ENCODE peak calls at places on chromosomes 1 and 21, in six cellular contexts. B is mesendoderm, E is AG04450, M is right lobe of liver, A is fibroblast of lung, T is psoas muscle. O is an unnamed sample.

GRCh38 chr21:44392916-44393315 is 39.5 kb downstream of the TRPM2 start:
- DNase-seq in E (no peak), A (no peak), M (no peak), B (no peak), T (no peak), O (no peak)

GRCh38 chr1:54289061-54289938 is 89.3 kb downstream of the MRPL37 start:
- DNase-seq in A (no peak), B (no peak), T (no peak), E (no peak), M (no peak), O (no peak)

GRCh38 chr1:238485906-238486219 is 595.1 kb upstream of the ZP4 start:
- DNase-seq in B (peak), T (no peak), E (no peak), A (no peak), M (no peak), O (peak)

GRCh38 chr21:44537930-44538911 is 1.8 kb downstream of the KRTAP10-1 start:
- DNase-seq in E (no peak), M (no peak), B (no peak), A (no peak), T (no peak), O (no peak)

GRCh38 chr1:116326486-116326885 is 46.6 kb upstream of the ATP1A1 start:
- DNase-seq in T (no peak), B (no peak), M (no peak), A (no peak), E (no peak), O (no peak)

GRCh38 chr1:151282883-151283725 is 1.0 kb downstream of the ZNF687 start:
- DNase-seq in B (peak), E (no peak), M (no peak), T (peak), A (peak), O (peak)

GRCh38 chr1:231241751-231242150 is 739 bp downstream of the GNPAT start:
- DNase-seq in M (no peak), E (no peak), A (peak), T (no peak), B (no peak), O (peak)

GRCh38 chr1:21437341-21437640 is 2.6 kb upstream of the NBPF3 start:
- DNase-seq in T (no peak), M (no peak), B (no peak), E (no peak), A (no peak), O (no peak)

GRCh38 chr1:93029317-93029716 is 49.8 kb upstream of the MTF2 start:
- DNase-seq in B (peak), M (no peak), T (no peak), E (no peak), A (no peak), O (no peak)

GRCh38 chr1:47332779-47333577 is 612 bp upstream of the CMPK1 start:
- DNase-seq in M (no peak), T (peak), A (no peak), E (no peak), B (no peak), O (no peak)

GRCh38 chr1:152367436-152367835 is 7.6 kb upstream of the FLG2 start:
- DNase-seq in T (no peak), A (no peak), M (no peak), B (no peak), E (no peak), O (no peak)

GRCh38 chr1:161506336-161507223 is 1.3 kb downstream of the FCGR2A start:
- DNase-seq in E (no peak), B (no peak), M (peak), A (peak), T (no peak), O (peak)

GRCh38 chr1:83845437-83846071 is 153.4 kb downstream of the TTLL7 start:
- DNase-seq in A (no peak), E (no peak), T (no peak), M (no peak), B (no peak), O (no peak)

GRCh38 chr21:41133896-41134522 is 34.0 kb upstream of the BACE2 start:
- DNase-seq in T (no peak), B (peak), A (peak), M (no peak), E (no peak), O (peak)

GRCh38 chr21:27572681-27573080 is 605.8 kb upstream of the ADAMTS5 start:
- DNase-seq in E (peak), T (no peak), A (peak), B (peak), M (no peak), O (no peak)

GRCh38 chr1:243713470-243714186 is 136.4 kb downstream of the AKT3 start:
- DNase-seq in A (peak), E (no peak), B (peak), T (no peak), M (no peak), O (no peak)

GRCh38 chr1:11046270-11046566 is 821 bp downstream of the MASP2 start:
- DNase-seq in A (no peak), B (no peak), E (no peak), M (peak), T (no peak), O (no peak)

GRCh38 chr1:199898654-199899053 is 128.9 kb upstream of the NR5A2 start:
- DNase-seq in E (no peak), M (no peak), A (peak), B (no peak), T (no peak), O (no peak)

GRCh38 chr21:26007911-26008579 is 162.5 kb downstream of the APP start:
- DNase-seq in B (no peak), M (no peak), E (no peak), A (peak), T (no peak), O (no peak)

GRCh38 chr21:32994305-32994704 is 31.4 kb upstream of the OLIG2 start:
- DNase-seq in E (no peak), M (no peak), T (no peak), B (peak), A (peak), O (peak)

GRCh38 chr1:117147856-117148588 is 26.5 kb upstream of the TRIM45 start:
- DNase-seq in T (no peak), E (no peak), B (no peak), M (no peak), A (peak), O (no peak)

GRCh38 chr1:236311040-236311439 is 29.3 kb upstream of the ERO1B start:
- DNase-seq in T (no peak), E (no peak), A (no peak), M (no peak), B (no peak), O (no peak)

GRCh38 chr1:226408285-226409184 is 642 bp upstream of the PARP1 start:
- DNase-seq in T (no peak), M (peak), B (no peak), E (no peak), A (no peak), O (no peak)

GRCh38 chr1:66925944-66926343 is 1.2 kb downstream of the MIER1 start:
- DNase-seq in T (no peak), A (no peak), E (no peak), M (no peak), B (peak), O (peak)

GRCh38 chr1:155126494-155127104 is 1.1 kb upstream of the EFNA1 start:
- DNase-seq in M (peak), B (peak), E (no peak), T (no peak), A (peak), O (peak)
- H3K27ac ChIP-seq in M (peak), B (no peak), E (no peak), T (peak), A (no peak), O (no peak)

GRCh38 chr1:168400139-168400538 is 119.5 kb downstream of the TBX19 start:
- DNase-seq in E (no peak), T (no peak), A (no peak), M (no peak), B (no peak), O (no peak)
- H3K27ac ChIP-seq in E (no peak), T (no peak), A (no peak), M (no peak), B (no peak), O (no peak)

GRCh38 chr1:202586018-202586821 is 124.0 kb downstream of the SYT2 start:
- DNase-seq in T (peak), M (no peak), B (peak), A (peak), E (no peak), O (no peak)
- H3K27ac ChIP-seq in T (peak), M (no peak), B (peak), A (peak), E (no peak), O (no peak)

GRCh38 chr21:45954271-45954670 is 27.3 kb upstream of the COL6A1 start:
- DNase-seq in A (no peak), B (peak), E (no peak), M (no peak), T (no peak), O (peak)

GRCh38 chr21:45949928-45950739 is 31.4 kb upstream of the COL6A1 start:
- DNase-seq in T (no peak), B (no peak), A (no peak), E (no peak), M (no peak), O (no peak)

GRCh38 chr21:45950740-45951515 is 30.6 kb upstream of the COL6A1 start:
- DNase-seq in E (no peak), M (no peak), B (peak), A (peak), T (peak), O (no peak)

GRCh38 chr21:45952974-45953373 is 28.6 kb upstream of the COL6A1 start:
- DNase-seq in B (no peak), M (no peak), A (no peak), T (no peak), E (no peak), O (no peak)

DNA sequence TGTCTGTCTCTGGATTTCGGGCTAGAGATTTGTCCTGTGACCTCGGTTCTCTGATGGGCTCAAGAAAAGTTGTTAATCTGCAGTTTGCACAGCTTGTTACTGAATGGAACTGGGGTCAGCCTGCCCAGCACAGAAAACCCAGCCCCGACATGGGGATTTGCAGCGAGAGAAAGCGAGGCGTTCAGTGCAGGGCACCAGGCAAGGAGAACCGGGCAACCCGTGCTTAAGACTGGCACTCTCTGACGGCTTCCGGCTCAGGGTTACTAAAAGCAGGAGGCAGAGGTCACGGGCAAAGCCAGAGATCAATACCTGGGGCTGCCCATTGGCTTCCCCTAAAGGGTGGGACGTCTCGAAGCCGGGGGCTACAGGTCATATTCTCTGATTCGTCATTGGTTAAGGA is 29.9 kb upstream of the COL6A1 start:
- DNase-seq in T (no peak), M (no peak), A (no peak), E (no peak), B (no peak), O (no peak)
- H3K27ac ChIP-seq in T (no peak), M (no peak), A (no peak), E (no peak), B (no peak), O (no peak)

GRCh38 chr1:42744030-42744413 is 4.0 kb upstream of the CLDN19 start:
- DNase-seq in A (no peak), M (no peak), T (no peak), B (no peak), E (no peak), O (no peak)

GRCh38 chr1:42742141-42742540 is 2.1 kb upstream of the CLDN19 start:
- DNase-seq in E (no peak), M (no peak), T (no peak), A (no peak), B (no peak), O (no peak)

GRCh38 chr1:42742617-42743301 is 2.7 kb upstream of the CLDN19 start:
- DNase-seq in M (no peak), A (no peak), B (no peak), T (no peak), E (no peak), O (no peak)

GRCh38 chr1:42741706-42742105 is 1.7 kb upstream of the CLDN19 start:
- DNase-seq in A (no peak), B (no peak), E (no peak), M (no peak), T (no peak), O (no peak)

DNA sequence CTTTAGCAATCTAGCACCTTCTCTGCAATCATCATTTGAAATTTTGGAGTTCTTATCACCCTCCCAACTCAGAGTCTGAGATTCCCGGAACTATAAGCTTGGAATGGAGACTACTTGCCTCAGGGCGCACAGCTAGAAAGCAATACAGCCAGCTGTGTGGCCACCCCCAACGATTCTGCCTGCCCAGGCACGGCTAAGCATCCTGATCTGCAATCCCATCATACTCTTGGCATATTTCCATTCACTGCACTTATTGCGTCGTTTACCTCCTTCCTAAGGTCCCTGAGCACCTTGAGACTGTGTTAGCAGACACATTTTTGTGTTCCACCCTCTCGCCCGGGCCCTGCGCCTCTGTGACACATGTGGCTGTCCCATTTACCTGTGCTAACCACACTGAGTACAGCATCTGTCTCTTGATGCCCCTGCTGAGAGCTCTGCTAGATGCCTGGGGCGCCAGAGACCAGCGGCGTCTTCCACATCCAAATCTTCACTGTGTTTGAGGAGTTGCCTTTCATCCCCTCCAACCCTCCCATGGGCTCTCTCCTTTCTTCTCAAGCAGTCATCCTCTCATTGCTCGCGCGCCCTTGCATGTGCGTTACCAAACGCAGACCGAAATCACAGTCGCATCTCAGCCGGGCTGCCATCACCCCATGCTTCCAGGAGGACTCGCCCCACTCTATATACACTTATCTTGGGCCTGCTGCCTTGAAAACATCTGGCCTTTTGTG is 3.4 kb upstream of the CLDN19 start:
- DNase-seq in A (no peak), T (no peak), M (no peak), B (no peak), E (no peak), O (no peak)
- H3K27ac ChIP-seq in A (no peak), T (no peak), M (no peak), B (no peak), E (no peak), O (no peak)

DNA sequence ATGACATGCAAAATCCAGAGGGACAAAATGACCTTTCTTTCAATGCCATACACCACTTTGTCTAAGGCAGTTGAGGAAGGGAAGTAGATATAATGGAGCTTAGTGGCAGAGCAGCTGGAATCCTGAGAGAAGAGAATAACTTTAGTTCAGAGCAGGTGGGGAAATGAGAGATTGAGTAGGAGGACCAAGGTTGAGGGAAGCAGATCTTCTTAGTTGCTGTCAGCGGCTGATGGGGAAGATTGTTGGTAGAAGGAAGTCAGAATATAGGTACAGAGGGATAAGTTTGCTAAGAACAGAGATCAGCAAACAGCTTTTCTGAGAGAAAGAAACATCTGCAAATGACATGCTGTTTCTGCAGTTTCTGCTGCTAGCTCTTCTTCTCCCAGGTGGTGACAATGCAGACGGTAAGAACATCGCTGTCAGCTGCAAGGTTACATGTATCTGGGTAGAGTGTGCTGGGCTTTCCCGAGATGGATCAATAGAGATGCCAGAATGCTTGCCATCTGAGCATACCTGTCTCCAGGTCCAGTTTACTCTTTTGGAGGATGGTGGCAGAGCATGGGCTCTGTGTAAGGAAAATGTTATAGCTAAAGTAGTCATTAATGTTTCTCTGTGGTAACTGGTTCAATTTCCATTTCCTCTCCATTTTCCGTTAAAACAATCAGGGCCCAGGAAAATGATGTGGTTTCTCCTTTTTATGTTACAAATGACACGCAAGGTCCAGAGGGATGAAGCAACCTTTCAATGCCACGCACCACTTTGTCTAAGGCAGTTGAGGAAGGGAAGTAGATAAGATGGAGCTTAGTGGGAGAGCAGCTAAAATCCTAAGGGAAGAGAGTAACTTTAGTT is at the start of gene CD1C:
- DNase-seq in A (no peak), E (no peak), B (no peak), M (no peak), T (no peak), O (no peak)
- H3K27ac ChIP-seq in A (no peak), E (no peak), B (no peak), M (no peak), T (no peak), O (no peak)